ENCODE peak calls at places on chromosomes 3 and 15, in ten cellular contexts. D, Z, F, P, U, K, S, T, G and E are unnamed samples.
A peak's percentile ranks its signal among the peaks of the same experiment; 100 is the strongest.

GRCh38 chr15:30923429-30923828 is 19.7 kb downstream of the FAN1 start:
- DNase-seq in P (no peak), D (no peak), G (no peak), S (no peak), U (no peak), K (no peak), F (no peak), T (no peak), Z (no peak), E (no peak)

GRCh38 chr3:127384717-127385539 is 97.1 kb upstream of the PRR20G start:
- DNase-seq in K (no peak), P (no peak), G (no peak), U (no peak), F (no peak), Z (no peak), T (no peak), S (no peak), D (no peak), E (no peak)

GRCh38 chr3:177358085-177358967 is 161.0 kb upstream of the TBL1XR1 start:
- DNase-seq in F (peak; percentile 82), P (peak; percentile 77), D (peak; percentile 95), S (peak; percentile 75), G (peak; percentile 83), U (no peak), K (peak; percentile 76), T (peak; percentile 68), Z (peak; percentile 91), E (peak; percentile 88)

GRCh38 chr3:188339410-188340295 is 185.7 kb downstream of the LPP start:
- DNase-seq in D (no peak), U (no peak), Z (no peak), S (no peak), K (no peak), T (no peak), G (no peak), P (no peak), F (no peak), E (no peak)

GRCh38 chr15:98689431-98689861 is 41.1 kb downstream of the IGF1R start:
- DNase-seq in D (peak; percentile 85), P (no peak), S (peak; percentile 51), Z (no peak), F (no peak), K (no peak), T (no peak), U (no peak), G (no peak), E (no peak)

GRCh38 chr3:125116311-125117069 is 60.7 kb upstream of the HEG1 start:
- DNase-seq in D (peak; percentile 84), K (no peak), Z (no peak), P (no peak), S (peak; percentile 77), G (no peak), T (peak; percentile 26), F (no peak), U (no peak), E (no peak)

GRCh38 chr3:18233987-18234716 is 191.0 kb downstream of the SATB1 start:
- DNase-seq in F (no peak), D (no peak), G (no peak), P (no peak), Z (no peak), U (no peak), T (peak; percentile 45), K (no peak), S (no peak), E (no peak)

GRCh38 chr15:42919794-42920280 is 741 bp downstream of the TTBK2 start:
- DNase-seq in D (no peak), K (no peak), S (peak; percentile 23), U (no peak), P (no peak), Z (peak; percentile 66), G (peak; percentile 66), F (peak; percentile 12), T (peak; percentile 53), E (no peak)

GRCh38 chr15:26771917-26772587 is 814 bp downstream of the GABRB3 start:
- DNase-seq in G (no peak), F (no peak), K (peak; percentile 50), P (no peak), T (no peak), D (no peak), Z (no peak), U (no peak), S (no peak), E (no peak)

GRCh38 chr15:26773917-26774316 is 1.1 kb upstream of the GABRB3 start:
- DNase-seq in S (no peak), P (no peak), Z (no peak), U (no peak), K (peak; percentile 17), G (no peak), T (peak; percentile 55), D (no peak), F (no peak), E (no peak)

GRCh38 chr15:26772588-26773484 is at the start of gene GABRB3:
- DNase-seq in S (peak; percentile 8), T (peak; percentile 56), K (peak; percentile 47), Z (no peak), D (no peak), G (no peak), P (no peak), U (no peak), F (no peak), E (no peak)

GRCh38 chr15:26771168-26771916 is 1.5 kb downstream of the GABRB3 start:
- DNase-seq in S (no peak), T (peak; percentile 92), Z (no peak), D (no peak), U (no peak), P (no peak), K (no peak), G (no peak), F (no peak), E (no peak)

GRCh38 chr15:26773485-26773877 is 615 bp upstream of the GABRB3 start:
- DNase-seq in P (no peak), G (no peak), T (peak; percentile 36), S (no peak), Z (no peak), F (no peak), D (no peak), K (peak; percentile 43), U (no peak), E (no peak)
- H3K4me3 ChIP-seq in P (peak overlapping the region; percentile 22), G (peak overlapping the region; percentile 54), T (peak overlapping the region; percentile 40), S (no peak overlapping the region), Z (no peak overlapping the region), F (peak overlapping the region; percentile 43), D (no peak overlapping the region), K (peak overlapping the region; percentile 84), U (peak overlapping the region; percentile 31), E (peak overlapping the region; percentile 73)

GRCh38 chr3:48594431-48595049 is 589 bp downstream of the COL7A1 start:
- DNase-seq in D (peak; percentile 66), U (no peak), Z (no peak), F (no peak), G (no peak), P (no peak), S (peak; percentile 43), T (no peak), K (no peak), E (no peak)
- H3K27ac ChIP-seq in D (peak overlapping the region; percentile 19), U (peak overlapping the region; percentile 65), Z (no peak overlapping the region), F (peak overlapping the region; percentile 71), G (no peak overlapping the region), P (no peak overlapping the region), S (peak overlapping the region; percentile 70), T (no peak overlapping the region), K (peak overlapping the region; percentile 100), E (peak overlapping the region; percentile 96)

DNA sequence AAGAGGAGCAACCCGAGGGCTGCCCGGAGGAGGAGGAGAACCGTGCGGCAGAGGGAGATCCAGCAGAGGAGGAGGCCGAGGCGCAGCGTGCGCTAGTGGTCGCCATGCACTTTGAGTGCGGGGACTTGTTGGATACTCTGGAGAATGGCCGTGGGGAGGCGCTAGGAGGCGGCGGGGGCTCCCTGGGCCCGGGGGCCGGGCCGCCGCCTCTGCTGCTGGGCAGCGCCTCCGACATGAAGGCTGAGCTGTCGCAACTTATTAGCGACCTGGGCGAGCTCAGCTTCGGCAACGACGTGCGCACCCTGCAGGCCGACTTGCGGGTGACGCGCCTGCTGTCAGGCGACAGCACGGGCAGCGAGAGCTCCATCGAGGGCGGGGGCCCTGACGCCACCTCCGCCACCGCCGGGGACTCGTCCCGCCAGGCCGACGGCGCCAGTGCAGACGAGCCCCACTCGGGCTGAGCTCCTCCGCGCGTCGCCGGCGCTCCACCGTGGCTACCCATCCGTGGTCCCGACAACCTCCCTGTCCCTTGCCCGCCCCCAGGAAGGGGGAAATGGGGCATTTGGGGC is 2.0 kb downstream of the FAM43A start:
- DNase-seq in K (peak; percentile 41), P (peak; percentile 86), T (peak; percentile 86), F (peak; percentile 86), G (peak; percentile 86), S (peak; percentile 66), U (no peak), Z (no peak), D (peak; percentile 69), E (peak; percentile 80)
- TF ChIP-seq CTCF in K (peak; percentile 49), P (peak; percentile 52), T (peak; percentile 40), F (peak; percentile 46), G (no peak), S (peak; percentile 30), U (no peak), Z (peak; percentile 14), D (peak; percentile 40), E (peak; percentile 23)

DNA sequence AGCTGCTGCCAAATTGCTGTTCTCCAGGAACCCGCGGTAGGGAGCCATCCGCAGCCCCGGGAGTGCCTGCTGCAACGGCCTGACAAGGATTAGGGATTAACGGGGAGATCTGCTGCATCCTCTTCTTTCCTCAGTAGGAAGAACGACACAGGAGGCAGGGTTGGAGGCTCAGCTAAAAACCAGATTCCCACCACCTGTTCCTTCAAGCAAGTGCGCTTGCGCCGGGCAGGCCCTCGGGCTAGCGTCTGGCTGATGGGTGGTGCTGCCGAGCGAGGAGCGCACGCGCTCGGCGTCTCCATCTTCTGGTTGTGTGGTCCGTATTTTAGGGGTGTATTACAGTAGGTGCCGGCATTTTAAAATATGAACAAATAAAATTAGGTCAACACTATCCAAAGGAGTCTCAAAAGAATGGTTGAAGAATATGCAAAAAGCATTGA is 25.4 kb upstream of the SLC25A26 start:
- DNase-seq in D (peak; percentile 41), K (no peak), G (peak; percentile 67), S (peak; percentile 72), U (peak; percentile 55), P (no peak), F (peak; percentile 15), T (peak; percentile 26), Z (peak; percentile 59), E (no peak)
- H3K4me3 ChIP-seq in D (peak overlapping the region; percentile 66), K (no peak overlapping the region), G (peak overlapping the region; percentile 21), S (peak overlapping the region; percentile 14), U (peak overlapping the region; percentile 37), P (no peak overlapping the region), F (peak overlapping the region; percentile 25), T (no peak overlapping the region), Z (no peak overlapping the region), E (peak overlapping the region; percentile 66)

GRCh38 chr15:45522179-45522930 is at the start of gene SLC30A4:
- DNase-seq in K (peak; percentile 28), P (peak; percentile 66), T (peak; percentile 74), Z (peak; percentile 68), F (peak; percentile 83), G (peak; percentile 86), U (no peak), D (no peak), S (peak; percentile 55), E (peak; percentile 78)
- H3K27ac ChIP-seq in K (peak within 1 kb of the TSS; percentile 80), P (peak within 1 kb of the TSS; percentile 77), T (peak within 1 kb of the TSS; percentile 66), Z (no peak within 1 kb of the TSS), F (peak within 1 kb of the TSS; percentile 91), G (peak within 1 kb of the TSS; percentile 92), U (peak within 1 kb of the TSS; percentile 21), D (no peak within 1 kb of the TSS), S (peak within 1 kb of the TSS; percentile 34), E (peak within 1 kb of the TSS; percentile 72)